ENCODE peak calls at places on chromosomes 12 and 14, in eight cellular contexts. One of them, this sample, is unnamed.

GRCh38 chr14:32913725-32914124 is 25.0 kb upstream of the NPAS3 start:
- DNase-seq in tibial artery: no peak
- DNase-seq in RWPE1: no peak
- DNase-seq in upper lobe of right lung: no peak
- DNase-seq in CD8-positive, alpha-beta T cell: no peak
- DNase-seq in GM23338: no peak
- DNase-seq in prostate gland: no peak
- DNase-seq in cardiac muscle cell: peak
- DNase-seq in this sample: no peak

GRCh38 chr12:42759622-42760273 is 170.2 kb upstream of the PRICKLE1 start:
- DNase-seq in tibial artery: peak
- DNase-seq in RWPE1: no peak
- DNase-seq in upper lobe of right lung: peak
- DNase-seq in CD8-positive, alpha-beta T cell: no peak
- DNase-seq in GM23338: no peak
- DNase-seq in prostate gland: peak
- DNase-seq in cardiac muscle cell: no peak
- DNase-seq in this sample: no peak

GRCh38 chr12:131466306-131466705 is 244.6 kb upstream of the SFSWAP start:
- DNase-seq in tibial artery: no peak
- DNase-seq in RWPE1: no peak
- DNase-seq in upper lobe of right lung: no peak
- DNase-seq in CD8-positive, alpha-beta T cell: no peak
- DNase-seq in GM23338: no peak
- DNase-seq in prostate gland: no peak
- DNase-seq in cardiac muscle cell: no peak
- DNase-seq in this sample: no peak

GRCh38 chr14:85963486-85963885 is 433.5 kb downstream of the FLRT2 start:
- DNase-seq in tibial artery: no peak
- DNase-seq in RWPE1: no peak
- DNase-seq in upper lobe of right lung: no peak
- DNase-seq in CD8-positive, alpha-beta T cell: no peak
- DNase-seq in GM23338: no peak
- DNase-seq in prostate gland: no peak
- DNase-seq in cardiac muscle cell: no peak
- DNase-seq in this sample: no peak

GRCh38 chr14:95649230-95649629 is 37.0 kb upstream of the TCL1B start:
- DNase-seq in tibial artery: no peak
- DNase-seq in RWPE1: no peak
- DNase-seq in upper lobe of right lung: no peak
- DNase-seq in CD8-positive, alpha-beta T cell: no peak
- DNase-seq in GM23338: no peak
- DNase-seq in prostate gland: peak
- DNase-seq in cardiac muscle cell: no peak
- DNase-seq in this sample: no peak

GRCh38 chr12:51926064-51926632 is 18.8 kb downstream of the ACVRL1 start:
- DNase-seq in tibial artery: no peak
- DNase-seq in RWPE1: no peak
- DNase-seq in upper lobe of right lung: no peak
- DNase-seq in CD8-positive, alpha-beta T cell: no peak
- DNase-seq in GM23338: no peak
- DNase-seq in prostate gland: no peak
- DNase-seq in cardiac muscle cell: no peak
- DNase-seq in this sample: no peak

GRCh38 chr14:54857830-54858269 is 44.8 kb downstream of the GCH1 start:
- DNase-seq in tibial artery: no peak
- DNase-seq in RWPE1: no peak
- DNase-seq in upper lobe of right lung: no peak
- DNase-seq in CD8-positive, alpha-beta T cell: no peak
- DNase-seq in GM23338: no peak
- DNase-seq in prostate gland: no peak
- DNase-seq in cardiac muscle cell: no peak
- DNase-seq in this sample: no peak

GRCh38 chr12:116397148-116397547 is 119.7 kb upstream of the MED13L start:
- DNase-seq in tibial artery: no peak
- DNase-seq in RWPE1: no peak
- DNase-seq in upper lobe of right lung: no peak
- DNase-seq in CD8-positive, alpha-beta T cell: no peak
- DNase-seq in GM23338: no peak
- DNase-seq in prostate gland: no peak
- DNase-seq in cardiac muscle cell: no peak
- DNase-seq in this sample: no peak

GRCh38 chr14:38158468-38158867 is 49.2 kb upstream of the SSTR1 start:
- DNase-seq in tibial artery: no peak
- DNase-seq in RWPE1: no peak
- DNase-seq in upper lobe of right lung: no peak
- DNase-seq in CD8-positive, alpha-beta T cell: no peak
- DNase-seq in GM23338: no peak
- DNase-seq in prostate gland: no peak
- DNase-seq in cardiac muscle cell: no peak
- DNase-seq in this sample: no peak

GRCh38 chr12:69779928-69780327 is 41.3 kb downstream of the RAB3IP start:
- DNase-seq in tibial artery: no peak
- DNase-seq in RWPE1: peak
- DNase-seq in upper lobe of right lung: no peak
- DNase-seq in CD8-positive, alpha-beta T cell: no peak
- DNase-seq in GM23338: peak
- DNase-seq in prostate gland: no peak
- DNase-seq in cardiac muscle cell: no peak
- DNase-seq in this sample: no peak

GRCh38 chr12:96907681-96908163 is 665 bp downstream of the NEDD1 start:
- DNase-seq in tibial artery: no peak
- DNase-seq in RWPE1: peak
- DNase-seq in upper lobe of right lung: no peak
- DNase-seq in CD8-positive, alpha-beta T cell: peak
- DNase-seq in GM23338: peak
- DNase-seq in prostate gland: peak
- DNase-seq in cardiac muscle cell: peak
- DNase-seq in this sample: no peak

GRCh38 chr12:85568395-85569103 is 267.7 kb downstream of the RASSF9 start:
- DNase-seq in tibial artery: no peak
- DNase-seq in RWPE1: no peak
- DNase-seq in upper lobe of right lung: no peak
- DNase-seq in CD8-positive, alpha-beta T cell: no peak
- DNase-seq in GM23338: no peak
- DNase-seq in prostate gland: no peak
- DNase-seq in cardiac muscle cell: no peak
- DNase-seq in this sample: no peak

GRCh38 chr12:102933168-102933567 is 16.1 kb upstream of the PAH start:
- DNase-seq in tibial artery: no peak
- DNase-seq in RWPE1: no peak
- DNase-seq in upper lobe of right lung: no peak
- DNase-seq in CD8-positive, alpha-beta T cell: no peak
- DNase-seq in GM23338: no peak
- DNase-seq in prostate gland: no peak
- DNase-seq in cardiac muscle cell: no peak
- DNase-seq in this sample: no peak

GRCh38 chr12:42145552-42146215 is 1.0 kb upstream of the GXYLT1 start:
- DNase-seq in tibial artery: no peak
- DNase-seq in RWPE1: no peak
- DNase-seq in upper lobe of right lung: no peak
- DNase-seq in CD8-positive, alpha-beta T cell: no peak
- DNase-seq in GM23338: peak
- DNase-seq in prostate gland: no peak
- DNase-seq in cardiac muscle cell: peak
- DNase-seq in this sample: no peak

GRCh38 chr12:126874427-126875026 is 1392.4 kb upstream of the TMEM132C start:
- DNase-seq in tibial artery: peak
- DNase-seq in RWPE1: peak
- DNase-seq in upper lobe of right lung: peak
- DNase-seq in CD8-positive, alpha-beta T cell: peak
- DNase-seq in GM23338: peak
- DNase-seq in prostate gland: no peak
- DNase-seq in cardiac muscle cell: peak
- DNase-seq in this sample: peak

GRCh38 chr12:64824130-64824499 is 332 bp upstream of the TBC1D30 start:
- DNase-seq in tibial artery: no peak
- DNase-seq in RWPE1: no peak
- DNase-seq in upper lobe of right lung: no peak
- DNase-seq in CD8-positive, alpha-beta T cell: no peak
- DNase-seq in GM23338: peak
- DNase-seq in prostate gland: no peak
- DNase-seq in cardiac muscle cell: no peak
- DNase-seq in this sample: no peak

GRCh38 chr12:2897418-2897817 is 6.7 kb downstream of the TULP3 start:
- DNase-seq in tibial artery: no peak
- DNase-seq in RWPE1: no peak
- DNase-seq in upper lobe of right lung: no peak
- DNase-seq in CD8-positive, alpha-beta T cell: no peak
- DNase-seq in GM23338: no peak
- DNase-seq in prostate gland: no peak
- DNase-seq in cardiac muscle cell: no peak
- DNase-seq in this sample: no peak

GRCh38 chr12:2895511-2895910 is 4.8 kb downstream of the TULP3 start:
- DNase-seq in tibial artery: no peak
- DNase-seq in RWPE1: no peak
- DNase-seq in upper lobe of right lung: no peak
- DNase-seq in CD8-positive, alpha-beta T cell: no peak
- DNase-seq in GM23338: no peak
- DNase-seq in prostate gland: no peak
- DNase-seq in cardiac muscle cell: no peak
- DNase-seq in this sample: no peak

GRCh38 chr12:2892246-2892645 is 1.6 kb downstream of the TULP3 start:
- DNase-seq in tibial artery: no peak
- DNase-seq in RWPE1: no peak
- DNase-seq in upper lobe of right lung: no peak
- DNase-seq in CD8-positive, alpha-beta T cell: no peak
- DNase-seq in GM23338: no peak
- DNase-seq in prostate gland: no peak
- DNase-seq in cardiac muscle cell: no peak
- DNase-seq in this sample: no peak

GRCh38 chr12:2893007-2893406 is 2.3 kb downstream of the TULP3 start:
- DNase-seq in tibial artery: peak
- DNase-seq in RWPE1: no peak
- DNase-seq in upper lobe of right lung: no peak
- DNase-seq in CD8-positive, alpha-beta T cell: no peak
- DNase-seq in GM23338: no peak
- DNase-seq in prostate gland: no peak
- DNase-seq in cardiac muscle cell: no peak
- DNase-seq in this sample: no peak

DNA sequence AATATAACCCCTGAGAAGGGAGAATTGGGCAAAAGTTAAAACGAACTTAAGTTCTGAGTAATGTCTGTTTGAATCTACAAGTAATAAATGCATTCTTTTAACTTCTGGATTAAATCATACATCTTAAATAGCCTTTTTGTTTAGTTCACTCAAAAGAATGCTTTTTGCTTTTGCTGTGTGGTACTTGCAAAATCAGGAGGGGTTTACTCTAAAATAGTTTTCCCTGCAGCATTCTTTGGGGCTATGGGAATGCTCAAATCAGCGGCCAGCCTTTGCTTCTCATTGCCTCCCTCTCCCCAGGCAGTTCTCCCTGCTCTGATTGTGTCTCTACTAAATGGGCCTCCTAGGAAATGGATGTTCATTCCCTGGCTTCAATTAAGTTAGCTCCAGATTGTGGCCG is 4.3 kb downstream of the TULP3 start:
- DNase-seq in tibial artery: no peak
- DNase-seq in RWPE1: no peak
- DNase-seq in upper lobe of right lung: no peak
- DNase-seq in CD8-positive, alpha-beta T cell: no peak
- DNase-seq in GM23338: peak
- DNase-seq in prostate gland: no peak
- DNase-seq in cardiac muscle cell: no peak
- DNase-seq in this sample: no peak
- H3K27ac ChIP-seq in tibial artery: peak
- H3K27ac ChIP-seq in RWPE1: no peak
- H3K27ac ChIP-seq in upper lobe of right lung: no peak
- H3K27ac ChIP-seq in CD8-positive, alpha-beta T cell: no peak
- H3K27ac ChIP-seq in GM23338: no peak
- H3K27ac ChIP-seq in prostate gland: no peak
- H3K27ac ChIP-seq in cardiac muscle cell: no peak
- H3K27ac ChIP-seq in this sample: no peak

DNA sequence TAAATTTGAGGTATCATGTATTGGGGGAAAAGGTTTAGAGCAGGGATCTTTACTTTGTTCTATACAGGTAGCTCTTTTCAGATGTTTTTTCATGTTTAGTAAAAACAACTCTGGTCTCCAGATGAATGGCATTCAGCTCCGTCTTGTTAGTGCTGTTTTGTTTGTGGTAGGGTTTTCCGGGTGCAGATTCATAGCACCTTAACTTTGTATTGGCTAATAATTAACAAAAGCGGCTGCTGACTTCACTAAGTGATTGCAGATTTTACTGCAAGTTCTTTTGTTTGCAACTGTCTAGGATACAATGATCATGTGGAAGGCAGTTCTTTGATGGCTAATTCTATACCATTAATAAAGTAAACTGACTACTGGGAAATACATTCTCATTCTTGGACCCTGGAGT is 32.2 kb upstream of the BHLHE41 start:
- DNase-seq in tibial artery: no peak
- DNase-seq in RWPE1: no peak
- DNase-seq in upper lobe of right lung: no peak
- DNase-seq in CD8-positive, alpha-beta T cell: no peak
- DNase-seq in GM23338: no peak
- DNase-seq in prostate gland: no peak
- DNase-seq in cardiac muscle cell: no peak
- DNase-seq in this sample: no peak
- H3K27ac ChIP-seq in tibial artery: no peak
- H3K27ac ChIP-seq in RWPE1: no peak
- H3K27ac ChIP-seq in upper lobe of right lung: no peak
- H3K27ac ChIP-seq in CD8-positive, alpha-beta T cell: no peak
- H3K27ac ChIP-seq in GM23338: no peak
- H3K27ac ChIP-seq in prostate gland: no peak
- H3K27ac ChIP-seq in cardiac muscle cell: no peak
- H3K27ac ChIP-seq in this sample: no peak

DNA sequence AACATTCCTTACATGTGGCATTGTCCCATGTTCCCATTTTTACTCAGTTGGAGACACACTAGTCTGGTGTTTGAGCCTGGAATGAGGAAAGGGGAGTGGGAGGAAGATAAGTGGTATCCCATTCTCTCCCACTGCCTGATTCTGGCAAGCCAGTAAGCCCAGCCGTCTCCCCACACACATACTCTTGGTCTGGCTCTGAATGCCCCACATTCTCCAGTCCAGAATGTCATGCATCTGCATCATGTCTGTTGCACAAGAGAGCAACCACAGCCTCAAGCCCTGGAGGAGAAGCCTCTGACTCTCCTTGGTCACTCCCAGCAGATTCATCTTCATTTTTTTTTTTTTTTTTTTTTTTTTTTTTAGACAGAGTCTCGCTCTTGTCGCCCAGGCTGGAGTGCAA is 48.0 kb downstream of the DRAM1 start:
- DNase-seq in tibial artery: peak
- DNase-seq in RWPE1: peak
- DNase-seq in upper lobe of right lung: no peak
- DNase-seq in CD8-positive, alpha-beta T cell: no peak
- DNase-seq in GM23338: no peak
- DNase-seq in prostate gland: no peak
- DNase-seq in cardiac muscle cell: no peak
- DNase-seq in this sample: no peak
- H3K27ac ChIP-seq in tibial artery: peak
- H3K27ac ChIP-seq in RWPE1: no peak
- H3K27ac ChIP-seq in upper lobe of right lung: no peak
- H3K27ac ChIP-seq in CD8-positive, alpha-beta T cell: no peak
- H3K27ac ChIP-seq in GM23338: no peak
- H3K27ac ChIP-seq in prostate gland: no peak
- H3K27ac ChIP-seq in cardiac muscle cell: no peak
- H3K27ac ChIP-seq in this sample: no peak

DNA sequence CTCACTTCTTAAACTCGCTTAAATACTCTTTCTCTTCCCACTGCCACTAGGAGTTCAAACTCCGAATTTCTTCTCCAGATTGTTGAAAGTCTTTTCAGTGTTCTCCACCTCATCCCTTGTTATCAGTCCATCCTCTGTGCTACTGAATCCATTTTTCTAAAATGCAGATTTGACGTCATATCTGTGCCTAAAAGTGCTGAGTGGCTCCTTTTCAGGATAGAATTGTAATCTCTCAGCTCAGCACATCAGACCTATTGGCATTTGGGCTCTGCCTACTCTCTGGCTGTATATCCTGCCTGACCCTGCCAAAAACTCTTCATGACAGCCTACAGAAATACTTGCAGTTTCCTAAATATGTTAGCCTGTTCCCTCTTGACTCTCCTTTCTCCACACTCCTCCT is 1.0 kb upstream of the RABGGTA start:
- DNase-seq in tibial artery: no peak
- DNase-seq in RWPE1: no peak
- DNase-seq in upper lobe of right lung: no peak
- DNase-seq in CD8-positive, alpha-beta T cell: no peak
- DNase-seq in GM23338: no peak
- DNase-seq in prostate gland: no peak
- DNase-seq in cardiac muscle cell: no peak
- DNase-seq in this sample: no peak
- H3K27ac ChIP-seq in tibial artery: no peak
- H3K27ac ChIP-seq in RWPE1: no peak
- H3K27ac ChIP-seq in upper lobe of right lung: peak
- H3K27ac ChIP-seq in CD8-positive, alpha-beta T cell: peak
- H3K27ac ChIP-seq in GM23338: no peak
- H3K27ac ChIP-seq in prostate gland: no peak
- H3K27ac ChIP-seq in cardiac muscle cell: no peak
- H3K27ac ChIP-seq in this sample: no peak

This sample was measured in caudate nucleus.